ENCODE peak calls at places on chromosomes 7 and 10, in ten cellular contexts. V is dermis microvascular lymphatic vessel endothelial cell; J is GM23338; U is HTR-8/SVneo; T is activated CD8-positive, alpha-beta memory T cell treated with anti-CD3 and anti-CD28 coated beads, Interleukin-2, amount 10 ng/mL, durations not matched to agents 7 days and 5 days; P is GM12865; B is erythroblast; D is KBM-7; Z is tibial artery; O is GM23248. S is an unnamed sample.

GRCh38 chr7:156474241-156474743 is 166.3 kb upstream of the RNF32 start:
- DNase-seq in J (no peak), Z (no peak), O (peak), P (peak), U (no peak), D (no peak), T (no peak), B (no peak), V (no peak), S (no peak)

GRCh38 chr7:54245046-54245445 is 297.1 kb upstream of the VSTM2A start:
- DNase-seq in J (no peak), P (no peak), V (no peak), U (no peak), Z (no peak), O (no peak), B (no peak), D (no peak), T (no peak), S (no peak)

GRCh38 chr10:68560916-68561691 is 967 bp downstream of the TET1 start:
- DNase-seq in T (no peak), V (no peak), O (peak), B (peak), U (no peak), Z (peak), J (peak), D (no peak), P (no peak), S (no peak)

GRCh38 chr7:25597881-25598456 is 369.7 kb upstream of the NPVF start:
- DNase-seq in J (no peak), O (no peak), V (peak), P (peak), B (no peak), T (no peak), U (no peak), D (no peak), Z (peak), S (no peak)

GRCh38 chr10:6135589-6136168 is 46.8 kb downstream of the RBM17 start:
- DNase-seq in U (no peak), T (no peak), B (no peak), D (no peak), P (no peak), V (no peak), O (no peak), J (no peak), Z (no peak), S (no peak)

GRCh38 chr10:30600005-30600404 is 29.5 kb downstream of the LYZL2 start:
- DNase-seq in T (no peak), V (no peak), B (no peak), U (no peak), J (no peak), Z (no peak), O (peak), P (peak), D (peak), S (peak)

GRCh38 chr7:7895004-7895650 is 73.5 kb upstream of the GLCCI1 start:
- DNase-seq in P (no peak), Z (no peak), D (no peak), J (no peak), O (no peak), U (no peak), V (no peak), B (no peak), T (no peak), S (no peak)

GRCh38 chr10:35192645-35193249 is 66.1 kb downstream of the CREM start:
- DNase-seq in O (no peak), J (no peak), U (no peak), B (no peak), D (no peak), Z (no peak), P (no peak), T (no peak), V (no peak), S (no peak)

GRCh38 chr10:16518822-16519221 is 2.9 kb downstream of the C1QL3 start:
- DNase-seq in P (peak), J (peak), T (no peak), V (no peak), Z (no peak), D (no peak), U (no peak), O (no peak), B (peak), S (peak)

GRCh38 chr7:87735360-87735759 is 107.2 kb downstream of the RUNDC3B start:
- DNase-seq in U (no peak), J (no peak), D (no peak), Z (no peak), T (no peak), B (no peak), V (no peak), P (no peak), O (peak), S (no peak)

GRCh38 chr10:91124016-91124415 is 96.4 kb upstream of the PCGF5 start:
- DNase-seq in O (no peak), P (no peak), U (no peak), Z (no peak), D (no peak), B (no peak), V (no peak), T (no peak), J (no peak), S (no peak)

GRCh38 chr10:13848530-13849425 is 262.0 kb downstream of the PRPF18 start:
- DNase-seq in O (no peak), Z (no peak), U (no peak), V (no peak), T (no peak), D (no peak), B (no peak), J (no peak), P (peak), S (no peak)

GRCh38 chr7:18503068-18503859 is 7.7 kb downstream of the HDAC9 start:
- DNase-seq in U (no peak), D (no peak), T (no peak), Z (no peak), J (no peak), P (no peak), O (no peak), B (no peak), V (no peak), S (peak)

GRCh38 chr10:71084818-71085126 is 127.6 kb upstream of the UNC5B start:
- DNase-seq in O (no peak), Z (peak), J (no peak), D (no peak), B (no peak), U (no peak), P (no peak), V (no peak), T (peak), S (no peak)

GRCh38 chr10:274866-275265 is 139.6 kb downstream of the ZMYND11 start:
- DNase-seq in Z (no peak), B (no peak), V (no peak), U (no peak), J (no peak), P (no peak), D (no peak), O (no peak), T (no peak), S (no peak)

GRCh38 chr7:47354831-47355541 is 226.9 kb downstream of the TNS3 start:
- DNase-seq in O (no peak), Z (no peak), P (no peak), D (no peak), V (no peak), B (peak), T (no peak), U (no peak), J (no peak), S (no peak)

GRCh38 chr10:35667971-35668370 is 25.9 kb upstream of the FZD8 start:
- DNase-seq in B (no peak), V (no peak), P (no peak), J (no peak), O (no peak), Z (no peak), D (no peak), T (no peak), U (no peak), S (no peak)

GRCh38 chr7:116863168-116863670 is 832 bp downstream of the CAPZA2 start:
- DNase-seq in D (peak), P (peak), U (peak), V (no peak), B (peak), T (peak), O (no peak), Z (peak), J (peak), S (peak)

GRCh38 chr10:55629792-55630490 is 731.1 kb downstream of the ZWINT start:
- DNase-seq in J (peak), U (no peak), B (peak), T (no peak), P (no peak), Z (no peak), O (peak), D (no peak), V (peak), S (no peak)

GRCh38 chr10:132603851-132604533 is 66.4 kb downstream of the INPP5A start:
- DNase-seq in U (no peak), P (no peak), J (no peak), D (no peak), B (no peak), V (no peak), T (no peak), Z (no peak), O (no peak), S (no peak)

GRCh38 chr10:96863922-96864543 is 31.9 kb downstream of the LCOR start:
- DNase-seq in P (peak), U (peak), B (peak), V (no peak), T (no peak), Z (no peak), O (peak), J (no peak), D (no peak), S (no peak)

GRCh38 chr10:47337243-47337642 is 10.9 kb upstream of the RBP3 start:
- DNase-seq in Z (peak), P (no peak), D (no peak), T (no peak), U (no peak), O (no peak), J (no peak), B (no peak), V (no peak), S (no peak)

GRCh38 chr7:43303740-43304241 is 191.3 kb downstream of the HECW1 start:
- DNase-seq in V (no peak), Z (no peak), P (no peak), U (no peak), T (no peak), B (no peak), D (no peak), O (peak), J (no peak), S (no peak)